ENCODE peak calls at places on chromosomes 5 and 9, in ten cellular contexts. B is tibial artery; F is CD4-positive, alpha-beta memory T cell; R is PC-9; J is SJSA1; I is left lung; X is PC-3; V is pancreas; N is Panc1; H is tibial nerve. L is an unnamed sample.
A peak's percentile ranks its signal among the peaks of the same experiment; 100 is the strongest.

GRCh38 chr5:179772355-179772754 is 21.4 kb upstream of the LTC4S start:
- DNase-seq in B (no peak), V (no peak), R (no peak), N (no peak), J (no peak), I (no peak), F (no peak), X (no peak), H (no peak), L (no peak)

GRCh38 chr5:173477320-173478055 is 139.0 kb downstream of the BOD1 start:
- DNase-seq in B (peak; percentile 80), I (no peak), X (no peak), V (no peak), N (no peak), H (no peak), F (no peak), R (no peak), J (peak; percentile 77), L (no peak)

GRCh38 chr9:85900504-85901201 is 40.3 kb upstream of the NAA35 start:
- DNase-seq in B (no peak), F (peak; percentile 18), H (no peak), R (no peak), J (peak; percentile 11), N (peak; percentile 12), I (no peak), X (peak; percentile 37), V (no peak), L (peak; percentile 52)

GRCh38 chr5:7078901-7079300 is 317.0 kb upstream of the ADCY2 start:
- DNase-seq in X (peak; percentile 25), J (no peak), V (no peak), H (no peak), B (no peak), F (no peak), R (no peak), N (peak; percentile 4), I (no peak), L (peak; percentile 22)

GRCh38 chr5:135829681-135830383 is 4.6 kb upstream of the SLC25A48 start:
- DNase-seq in R (no peak), N (peak; percentile 42), I (peak; percentile 85), B (no peak), X (peak; percentile 68), V (peak; percentile 47), F (no peak), H (no peak), J (peak; percentile 66), L (peak; percentile 11)

GRCh38 chr5:39517800-39518199 is 93.0 kb upstream of the DAB2 start:
- DNase-seq in J (peak; percentile 94), F (no peak), X (peak; percentile 94), N (no peak), B (no peak), H (no peak), R (no peak), I (no peak), V (no peak), L (no peak)

GRCh38 chr5:112084149-112084548 is 327.2 kb upstream of the NREP start:
- DNase-seq in B (no peak), V (no peak), N (no peak), F (no peak), I (no peak), X (no peak), H (no peak), J (no peak), R (no peak), L (no peak)

GRCh38 chr5:32067774-32068173 is 106.3 kb downstream of the GOLPH3 start:
- DNase-seq in I (no peak), R (no peak), V (no peak), N (no peak), B (no peak), F (no peak), X (no peak), H (no peak), J (no peak), L (no peak)

GRCh38 chr9:34591911-34592866 is 2.7 kb upstream of the CNTFR start:
- DNase-seq in N (no peak), I (no peak), H (no peak), X (no peak), B (no peak), J (no peak), F (no peak), V (no peak), R (no peak), L (no peak)

GRCh38 chr9:34592895-34593601 is 3.5 kb upstream of the CNTFR start:
- DNase-seq in B (peak; percentile 88), F (no peak), R (no peak), X (peak; percentile 12), N (no peak), I (no peak), J (no peak), H (peak; percentile 48), V (peak; percentile 25), L (no peak)

GRCh38 chr9:34589656-34590375 is at the start of gene CNTFR:
- DNase-seq in H (no peak), X (no peak), F (no peak), B (peak; percentile 75), N (no peak), I (no peak), V (no peak), R (no peak), J (no peak), L (no peak)

GRCh38 chr9:34590376-34591090 is 1.0 kb upstream of the CNTFR start:
- DNase-seq in H (peak; percentile 38), R (no peak), V (no peak), X (no peak), N (no peak), F (no peak), B (peak; percentile 74), I (no peak), J (no peak), L (no peak)

DNA sequence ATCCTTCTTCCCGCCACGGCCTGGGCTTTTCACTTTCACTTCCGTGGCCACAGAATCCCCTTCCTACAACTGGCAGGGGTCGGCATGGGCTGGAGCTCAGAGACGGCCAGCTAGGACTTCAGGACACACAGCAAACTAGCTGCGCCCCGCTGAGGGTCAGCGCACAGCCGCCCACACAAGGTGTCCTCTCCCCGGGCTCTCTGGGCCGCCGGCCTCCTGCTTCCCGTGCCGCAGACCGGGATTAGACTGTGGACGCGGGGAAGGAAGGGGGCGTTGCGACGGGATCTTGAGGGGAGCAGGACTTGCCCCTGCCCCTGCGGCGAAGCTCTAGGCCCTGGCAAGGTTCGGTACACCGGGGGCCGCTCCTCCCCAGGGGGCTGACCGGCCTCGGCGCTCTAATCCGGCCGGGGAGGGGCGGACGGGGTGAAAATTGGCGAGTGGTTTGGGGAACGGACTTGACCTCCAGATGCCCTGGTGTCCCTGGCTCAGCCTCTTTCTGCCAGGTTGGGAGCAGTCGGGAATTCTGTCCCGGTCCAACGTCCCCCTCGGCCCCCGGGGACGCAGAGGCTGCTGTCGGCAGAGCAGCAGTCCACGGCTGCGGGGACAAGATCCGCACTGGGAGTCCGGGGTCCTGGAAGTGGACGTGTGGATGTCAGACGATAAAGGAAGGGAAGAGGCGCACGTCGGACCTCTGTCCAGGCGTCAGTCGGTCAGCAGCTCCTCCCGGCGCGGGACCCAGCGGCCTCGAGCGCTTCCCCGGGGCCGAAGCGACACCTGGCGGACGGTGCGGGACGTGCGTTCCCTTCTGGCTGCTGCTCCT is 1.8 kb upstream of the CNTFR start:
- DNase-seq in I (peak; percentile 98), N (peak; percentile 33), R (peak; percentile 49), V (peak; percentile 70), F (peak; percentile 74), H (peak; percentile 78), X (peak; percentile 71), B (peak; percentile 91), J (peak; percentile 39), L (no peak)
- H3K27me3 ChIP-seq in I (peaks cover 86% of the 10 kb centered on the region), N (peaks cover 6% of the 10 kb centered on the region), R (peaks cover 24% of the 10 kb centered on the region), V (peaks cover 18% of the 10 kb centered on the region), F (peaks cover 47% of the 10 kb centered on the region), H (peaks cover 35% of the 10 kb centered on the region), X (peaks cover 52% of the 10 kb centered on the region), B (no peaks in the 10 kb centered on the region), J (peaks cover 35% of the 10 kb centered on the region), L (peaks cover 67% of the 10 kb centered on the region)

GRCh38 chr9:33289501-33289900 is 815 bp upstream of the NFX1 start:
- DNase-seq in V (peak; percentile 9), J (no peak), H (no peak), N (no peak), B (peak; percentile 69), I (no peak), X (no peak), F (peak; percentile 22), R (no peak), L (no peak)

GRCh38 chr9:33288828-33289483 is 1.4 kb upstream of the NFX1 start:
- DNase-seq in B (peak; percentile 66), N (no peak), I (peak; percentile 78), J (no peak), X (no peak), V (peak; percentile 11), R (no peak), F (no peak), H (no peak), L (no peak)

GRCh38 chr9:33289936-33290246 is 425 bp upstream of the NFX1 start:
- DNase-seq in V (no peak), N (no peak), X (no peak), F (no peak), I (no peak), J (no peak), B (no peak), H (no peak), R (no peak), L (no peak)

GRCh38 chr9:33290247-33290993 is at the start of gene NFX1:
- DNase-seq in B (peak; percentile 99), X (peak; percentile 96), J (peak; percentile 94), F (peak; percentile 99), V (peak; percentile 97), N (peak; percentile 93), R (peak; percentile 84), I (peak; percentile 99), H (peak; percentile 98), L (peak; percentile 92)

DNA sequence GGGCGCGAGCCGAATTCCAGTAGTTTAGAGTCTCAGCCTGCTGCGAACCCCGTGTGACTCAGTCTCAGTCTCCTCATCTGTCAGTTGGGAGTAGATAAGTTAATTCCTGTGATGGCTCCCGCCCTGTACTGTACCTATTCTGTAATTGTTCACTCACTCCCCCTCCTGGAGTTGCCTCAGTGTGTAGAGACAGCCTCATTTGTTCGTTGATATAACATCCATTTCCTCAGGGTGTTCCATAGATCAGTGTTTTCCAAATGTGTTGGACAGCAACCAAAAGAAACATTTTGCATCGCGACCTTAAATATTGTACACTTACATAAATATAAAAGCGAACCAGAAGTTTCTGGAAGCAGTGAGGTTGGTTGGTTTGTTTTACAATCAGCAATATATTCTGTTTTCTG is 680 bp downstream of the NFX1 start:
- DNase-seq in V (no peak), R (peak; percentile 72), X (no peak), I (no peak), F (no peak), J (no peak), B (no peak), H (no peak), N (no peak), L (no peak)
- H3K4me1 ChIP-seq in V (peaks cover 7% of the 10 kb centered on the region), R (no peaks in the 10 kb centered on the region), X (peaks cover 17% of the 10 kb centered on the region), I (no peaks in the 10 kb centered on the region), F (peaks cover 67% of the 10 kb centered on the region), J (peaks cover 6% of the 10 kb centered on the region), B (no peaks in the 10 kb centered on the region), H (peaks cover 76% of the 10 kb centered on the region), N (peaks cover 30% of the 10 kb centered on the region), L (no peaks in the 10 kb centered on the region)

GRCh38 chr5:180988592-180988991 is at the start of gene BTNL3:
- DNase-seq in V (no peak), J (no peak), X (no peak), H (no peak), F (no peak), R (no peak), B (no peak), N (no peak), I (no peak), L (no peak)

GRCh38 chr5:180990889-180991257 is 2.2 kb downstream of the BTNL3 start:
- DNase-seq in J (no peak), X (no peak), N (no peak), H (no peak), R (no peak), F (no peak), V (no peak), B (no peak), I (no peak), L (no peak)

GRCh38 chr5:180988011-180988410 is 635 bp upstream of the BTNL3 start:
- DNase-seq in V (no peak), R (no peak), X (no peak), N (no peak), J (no peak), H (no peak), B (no peak), I (no peak), F (no peak), L (no peak)

GRCh38 chr5:180990086-180990888 is 1.6 kb downstream of the BTNL3 start:
- DNase-seq in I (no peak), N (no peak), V (no peak), J (no peak), B (no peak), R (no peak), X (no peak), H (no peak), F (no peak), L (no peak)
- H3K4me3 ChIP-seq in I (no peak overlapping the region), N (no peak overlapping the region), V (no peak overlapping the region), J (no peak overlapping the region), B (no peak overlapping the region), R (no peak overlapping the region), X (no peak overlapping the region), H (no peak overlapping the region), F (no peak overlapping the region), L (no peak overlapping the region)

DNA sequence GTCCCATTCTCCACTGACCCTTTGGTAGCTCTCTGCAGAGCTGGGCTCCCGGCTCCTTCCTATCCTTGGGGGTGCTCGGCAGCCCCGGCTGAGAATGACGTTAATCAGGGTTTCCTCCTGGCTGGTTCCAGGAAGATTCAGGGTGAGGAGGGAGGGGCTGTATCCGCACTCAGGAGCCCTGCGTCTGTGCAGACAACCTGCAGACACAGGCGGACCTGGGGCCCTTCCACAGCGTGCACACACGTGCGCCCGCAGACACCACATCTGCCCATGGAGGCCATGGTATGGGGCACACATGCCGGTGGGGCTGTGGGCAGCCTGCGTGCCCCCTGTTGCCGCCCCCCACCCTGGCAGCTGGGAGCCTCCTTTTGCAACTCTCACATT is 66.6 kb upstream of the RNU6ATAC start:
- DNase-seq in F (no peak), X (no peak), H (no peak), I (peak; percentile 73), B (no peak), R (no peak), J (no peak), N (no peak), V (no peak), L (no peak)
- H3K27me3 ChIP-seq in F (no peaks in the 10 kb centered on the region), X (peaks cover 5% of the 10 kb centered on the region), H (no peaks in the 10 kb centered on the region), I (peaks cover 24% of the 10 kb centered on the region), B (no peaks in the 10 kb centered on the region), R (peaks cover 76% of the 10 kb centered on the region), J (no peaks in the 10 kb centered on the region), N (no peaks in the 10 kb centered on the region), V (no peaks in the 10 kb centered on the region), L (no peaks in the 10 kb centered on the region)

L was measured in iPS DF 6.9.